ENCODE peak calls at places on chromosomes 16 and 17, in four cellular contexts. X is NCI-H1092, P is endothelial cell, E is HT1080. M is an unnamed sample.
A peak's percentile ranks its signal among the peaks of the same experiment; 100 is the strongest.

GRCh38 chr16:70520612-70521297 is 2.6 kb downstream of the COG4 start:
- DNase-seq in X (no peak), P (no peak), E (peak; percentile 80), M (peak; percentile 41)

GRCh38 chr16:2285731-2286191 is 17.8 kb upstream of the RNPS1 start:
- DNase-seq in X (no peak), P (no peak), E (no peak), M (no peak)

GRCh38 chr16:28303132-28303531 is 10.8 kb downstream of the SBK1 start:
- DNase-seq in X (no peak), P (no peak), E (no peak), M (no peak)

GRCh38 chr17:7705269-7706255 is 560 bp downstream of the EFNB3 start:
- DNase-seq in X (no peak), P (no peak), E (no peak), M (no peak)

GRCh38 chr17:72445055-72445991 is 324.5 kb downstream of the SOX9 start:
- DNase-seq in X (no peak), P (no peak), E (no peak), M (no peak)

GRCh38 chr17:64097196-64097936 is 32.6 kb downstream of the ERN1 start:
- DNase-seq in X (no peak), P (no peak), E (no peak), M (no peak)

GRCh38 chr17:59521465-59522126 is 43.8 kb upstream of the DHX40 start:
- DNase-seq in X (peak; percentile 33), P (peak; percentile 75), E (peak; percentile 72), M (peak; percentile 44)

GRCh38 chr17:80832888-80833583 is 158.6 kb upstream of the CHMP6 start:
- DNase-seq in X (peak; percentile 94), P (peak; percentile 77), E (peak; percentile 99), M (peak; percentile 98)

GRCh38 chr16:9134739-9135138 is 43.3 kb downstream of the HAPSTR1 start:
- DNase-seq in X (peak; percentile 44), P (peak; percentile 60), E (peak; percentile 66), M (peak; percentile 55)

GRCh38 chr16:31333686-31334649 is 21.0 kb upstream of the ITGAX start:
- DNase-seq in X (no peak), P (no peak), E (peak; percentile 26), M (no peak)

GRCh38 chr16:70419384-70420327 is 19.2 kb downstream of the ST3GAL2 start:
- DNase-seq in X (no peak), P (no peak), E (no peak), M (no peak)

GRCh38 chr17:37358098-37358829 is 17.5 kb upstream of the C17orf78 start:
- DNase-seq in X (peak; percentile 57), P (peak; percentile 65), E (peak; percentile 68), M (peak; percentile 16)

GRCh38 chr17:40447148-40447644 is 3.9 kb downstream of the IGFBP4 start:
- DNase-seq in X (no peak), P (no peak), E (no peak), M (no peak)

GRCh38 chr17:50536683-50537646 is 4.4 kb downstream of the EPN3 start:
- DNase-seq in X (no peak), P (no peak), E (no peak), M (no peak)

GRCh38 chr17:41613277-41614082 is 913 bp upstream of the KRT16 start:
- DNase-seq in X (no peak), P (no peak), E (no peak), M (no peak)

GRCh38 chr16:57962046-57962445 is 8.9 kb downstream of the CNGB1 start:
- DNase-seq in X (no peak), P (no peak), E (no peak), M (no peak)

GRCh38 chr16:89828870-89829629 is 775 bp downstream of the SPIRE2 start:
- DNase-seq in X (no peak), P (no peak), E (no peak), M (no peak)

GRCh38 chr16:404971-405486 is 3.3 kb downstream of the DECR2 start:
- DNase-seq in X (no peak), P (no peak), E (no peak), M (no peak)

GRCh38 chr17:28646039-28646754 is 1.2 kb upstream of the BLTP2 start:
- DNase-seq in X (no peak), P (peak; percentile 4), E (no peak), M (no peak)

GRCh38 chr17:81511800-81512559 is 619 bp downstream of the ACTG1 start:
- DNase-seq in X (no peak), P (no peak), E (peak; percentile 56), M (peak; percentile 14)

GRCh38 chr17:27575100-27575911 is 55.7 kb upstream of the LGALS9 start:
- DNase-seq in X (no peak), P (no peak), E (no peak), M (no peak)

GRCh38 chr17:80871341-80871740 is 120.3 kb upstream of the CHMP6 start:
- DNase-seq in X (no peak), P (no peak), E (no peak), M (no peak)

GRCh38 chr17:61862105-61862574 is 1.2 kb downstream of the BRIP1 start:
- DNase-seq in X (no peak), P (no peak), E (peak; percentile 42), M (peak; percentile 60)

GRCh38 chr17:66227212-66228045 is 1.8 kb downstream of the APOH start:
- DNase-seq in X (no peak), P (no peak), E (no peak), M (no peak)

GRCh38 chr17:74271902-74272563 is 2.0 kb upstream of the DNAI2 start:
- DNase-seq in X (no peak), P (no peak), E (no peak), M (no peak)

GRCh38 chr17:41523787-41524186 is 4.3 kb downstream of the KRT19 start:
- DNase-seq in X (no peak), P (no peak), E (peak; percentile 33), M (no peak)

GRCh38 chr16:76389126-76389525 is 111.9 kb downstream of the CNTNAP4 start:
- DNase-seq in X (no peak), P (no peak), E (peak; percentile 47), M (no peak)

GRCh38 chr17:7141824-7142223 is 27.2 kb upstream of the ASGR2 start:
- DNase-seq in X (no peak), P (no peak), E (no peak), M (no peak)

GRCh38 chr16:6231351-6231750 is 1101.3 kb upstream of the RBFOX1 start:
- DNase-seq in X (no peak), P (no peak), E (no peak), M (no peak)

GRCh38 chr16:28893291-28893690 is 15.0 kb downstream of the ATP2A1 start:
- DNase-seq in X (no peak), P (no peak), E (no peak), M (no peak)

GRCh38 chr17:7835818-7836595 is 2.0 kb downstream of the KDM6B start:
- DNase-seq in X (no peak), P (peak; percentile 65), E (peak; percentile 52), M (peak; percentile 14)

GRCh38 chr16:88315543-88316105 is 67.1 kb upstream of the ZNF469 start:
- DNase-seq in X (no peak), P (peak; percentile 26), E (peak; percentile 72), M (peak; percentile 45)

GRCh38 chr16:75265911-75266701 is 14.7 kb upstream of the BCAR1 start:
- DNase-seq in X (peak; percentile 45), P (peak; percentile 93), E (peak; percentile 68), M (peak; percentile 59)

GRCh38 chr16:28935924-28936783 is 4.4 kb downstream of the CD19 start:
- DNase-seq in X (peak; percentile 18), P (peak; percentile 38), E (peak; percentile 59), M (no peak)

GRCh38 chr17:62765351-62765750 is 42.8 kb downstream of the MARCHF10 start:
- DNase-seq in X (no peak), P (no peak), E (no peak), M (no peak)

M was measured in RCC 7860.